ENCODE peak calls at places on chromosome 12, in ten cellular contexts. R is G401, V is fibroblast of the conjunctiva, E is NCI-H748 treated with DMSO at 0.1 percent for 48 hours, M is SK-N-DZ, J is heart right ventricle, F is SW 1271, D is endothelial cell, I is HT1080, G is GM19239. Y is an unnamed sample.

GRCh38 chr12:34327671-34328070 is 305.4 kb downstream of the ALG10 start:
- DNase-seq in G (no peak), F (no peak), R (no peak), E (no peak), V (no peak), M (no peak), I (no peak), J (no peak), D (no peak), Y (no peak)

GRCh38 chr12:68420225-68421008 is 88.3 kb upstream of the MDM1 start:
- DNase-seq in G (no peak), F (no peak), J (no peak), V (no peak), D (no peak), E (no peak), R (no peak), I (no peak), M (no peak), Y (no peak)

GRCh38 chr12:685388-685787 is 22.1 kb upstream of the NINJ2 start:
- DNase-seq in F (no peak), I (peak), J (no peak), E (no peak), V (no peak), R (no peak), G (peak), M (no peak), D (peak), Y (no peak)

GRCh38 chr12:30988887-30989286 is 62.3 kb downstream of the TSPAN11 start:
- DNase-seq in D (no peak), F (no peak), V (no peak), J (no peak), I (no peak), E (no peak), M (no peak), R (no peak), G (no peak), Y (no peak)

GRCh38 chr12:54352022-54352531 is 12.2 kb downstream of the GPR84 start:
- DNase-seq in R (peak), G (no peak), M (peak), I (no peak), F (no peak), D (no peak), E (peak), V (no peak), J (peak), Y (peak)

GRCh38 chr12:111672822-111673381 is 12.9 kb downstream of the BRAP start:
- DNase-seq in V (no peak), D (no peak), I (no peak), M (no peak), E (no peak), J (no peak), G (no peak), R (no peak), F (no peak), Y (no peak)

GRCh38 chr12:46371718-46372130 is 849 bp downstream of the SLC38A2 start:
- DNase-seq in G (no peak), I (peak), J (peak), E (peak), M (no peak), D (peak), R (no peak), F (peak), V (no peak), Y (peak)

GRCh38 chr12:122834921-122835692 is at the start of gene HIP1R:
- DNase-seq in D (peak), J (no peak), R (peak), V (no peak), M (no peak), E (no peak), I (no peak), G (peak), F (peak), Y (peak)

GRCh38 chr12:85855305-85855704 is 18.8 kb upstream of the NTS start:
- DNase-seq in G (no peak), F (no peak), J (no peak), R (no peak), I (no peak), D (no peak), M (no peak), E (no peak), V (no peak), Y (no peak)

GRCh38 chr12:14278294-14278953 is 87.1 kb upstream of the ATF7IP start:
- DNase-seq in M (no peak), V (no peak), D (no peak), F (no peak), G (no peak), R (no peak), E (no peak), I (no peak), J (no peak), Y (no peak)

Y was measured in ovary.